ENCODE peak calls at places on chromosome 5, in four cellular contexts. P, B, K and O are unnamed samples. For H3K4me1, the result is how much of the 10 kb centered on the place peaks cover.

GRCh38 chr5:57174850-57175525 is 1.1 kb downstream of the GPBP1 start:
- DNase-seq in P (peak), B (no peak), K (no peak), O (no peak)

GRCh38 chr5:134515801-134516200 is 9.7 kb upstream of the JADE2 start:
- DNase-seq in P (no peak), B (no peak), K (no peak), O (no peak)

GRCh38 chr5:73282383-73282782 is 109.4 kb downstream of the TMEM174 start:
- DNase-seq in P (no peak), B (no peak), K (no peak), O (no peak)

GRCh38 chr5:179974946-179975712 is 67.4 kb upstream of the TBC1D9B start:
- DNase-seq in P (no peak), B (no peak), K (no peak), O (no peak)

GRCh38 chr5:54756796-54757402 is 228.5 kb downstream of the ESM1 start:
- DNase-seq in P (peak), B (peak), K (no peak), O (no peak)

GRCh38 chr5:171598279-171599152 is 179.1 kb downstream of the FGF18 start:
- DNase-seq in P (no peak), B (no peak), K (no peak), O (no peak)

GRCh38 chr5:6867712-6868111 is 154.5 kb downstream of the TENT4A start:
- DNase-seq in P (no peak), B (no peak), K (no peak), O (no peak)

GRCh38 chr5:2780421-2781171 is 29.1 kb upstream of the IRX2 start:
- DNase-seq in P (peak), B (no peak), K (peak), O (no peak)

GRCh38 chr5:91022518-91022917 is 360.6 kb downstream of the ARRDC3 start:
- DNase-seq in P (no peak), B (no peak), K (no peak), O (no peak)

GRCh38 chr5:5191906-5192305 is 51.8 kb downstream of the ADAMTS16 start:
- DNase-seq in P (no peak), B (no peak), K (no peak), O (no peak)

GRCh38 chr5:150642991-150643710 is 2.7 kb downstream of the SYNPO start:
- DNase-seq in P (no peak), B (no peak), K (no peak), O (no peak)
- H3K27ac ChIP-seq in P (no peak), B (peak), K (no peak), O (peak)

DNA sequence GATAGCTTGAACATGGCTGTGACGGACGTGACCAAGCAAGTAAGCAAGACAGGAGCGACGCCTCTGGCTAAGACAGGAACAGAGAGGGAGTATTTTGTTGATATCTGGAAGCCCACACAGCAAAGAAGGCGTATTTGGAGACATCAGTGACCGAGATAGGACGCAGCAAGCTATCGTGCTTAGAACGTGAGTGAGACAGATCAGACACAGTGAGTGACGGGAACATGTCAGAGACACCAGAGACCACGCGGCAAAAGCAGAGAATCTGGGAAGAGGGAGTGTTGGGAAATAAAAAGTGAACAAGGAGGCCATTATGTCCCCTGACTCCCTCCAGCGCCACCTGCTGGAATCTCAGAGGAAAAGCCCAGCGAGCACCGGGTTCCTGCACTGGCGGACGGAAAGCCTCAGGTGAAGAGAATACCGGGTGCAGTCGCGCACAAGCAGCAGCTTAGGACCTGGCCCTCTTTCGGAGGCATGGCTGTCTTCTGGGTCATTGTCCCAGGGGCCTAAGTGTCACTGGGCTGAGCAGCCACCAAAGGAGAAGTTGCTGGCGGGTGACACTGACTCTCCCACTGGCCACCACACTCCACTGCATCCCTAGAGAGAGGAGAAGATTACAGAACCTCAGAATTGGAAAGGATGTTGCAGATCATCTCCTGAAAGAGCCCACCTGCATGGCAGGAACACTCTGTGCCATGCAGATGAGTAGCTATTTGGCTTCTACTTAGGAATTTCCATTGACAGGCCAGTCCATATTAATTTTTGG is 99.1 kb downstream of the FBXO38 start:
- DNase-seq in P (peak), B (peak), K (no peak), O (peak)
- H3K4me1 ChIP-seq in P (under half), B (under half), K (under half), O (under half)

GRCh38 chr5:169647566-169647965 is 10.5 kb downstream of the DOCK2 start:
- DNase-seq in P (no peak), B (no peak), K (no peak), O (no peak)
- H2AFZ ChIP-seq in P (no peak), B (no peak), K (no peak), O (no peak)

DNA sequence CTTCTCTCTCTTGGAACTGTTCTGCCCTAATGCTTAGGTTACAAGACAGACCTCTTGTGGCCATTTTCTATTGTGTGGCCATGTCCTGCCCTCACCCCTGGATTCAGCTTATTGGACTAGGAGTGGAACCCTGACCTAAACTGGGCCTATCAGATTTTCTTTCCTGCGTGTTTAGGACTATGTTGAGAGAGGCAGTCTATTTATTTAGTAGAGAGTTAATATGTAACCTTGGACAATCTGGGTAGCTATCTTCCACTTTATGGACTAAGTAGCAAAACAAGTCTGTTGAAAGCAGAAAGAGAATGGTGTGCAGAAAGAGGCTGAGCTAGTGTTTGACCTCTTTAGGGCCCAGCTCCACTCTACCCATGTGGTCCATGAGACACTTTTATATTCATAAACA is 82.6 kb upstream of the SMIM32 start:
- DNase-seq in P (no peak), B (no peak), K (no peak), O (no peak)
- H3K27ac ChIP-seq in P (no peak), B (no peak), K (no peak), O (no peak)

DNA sequence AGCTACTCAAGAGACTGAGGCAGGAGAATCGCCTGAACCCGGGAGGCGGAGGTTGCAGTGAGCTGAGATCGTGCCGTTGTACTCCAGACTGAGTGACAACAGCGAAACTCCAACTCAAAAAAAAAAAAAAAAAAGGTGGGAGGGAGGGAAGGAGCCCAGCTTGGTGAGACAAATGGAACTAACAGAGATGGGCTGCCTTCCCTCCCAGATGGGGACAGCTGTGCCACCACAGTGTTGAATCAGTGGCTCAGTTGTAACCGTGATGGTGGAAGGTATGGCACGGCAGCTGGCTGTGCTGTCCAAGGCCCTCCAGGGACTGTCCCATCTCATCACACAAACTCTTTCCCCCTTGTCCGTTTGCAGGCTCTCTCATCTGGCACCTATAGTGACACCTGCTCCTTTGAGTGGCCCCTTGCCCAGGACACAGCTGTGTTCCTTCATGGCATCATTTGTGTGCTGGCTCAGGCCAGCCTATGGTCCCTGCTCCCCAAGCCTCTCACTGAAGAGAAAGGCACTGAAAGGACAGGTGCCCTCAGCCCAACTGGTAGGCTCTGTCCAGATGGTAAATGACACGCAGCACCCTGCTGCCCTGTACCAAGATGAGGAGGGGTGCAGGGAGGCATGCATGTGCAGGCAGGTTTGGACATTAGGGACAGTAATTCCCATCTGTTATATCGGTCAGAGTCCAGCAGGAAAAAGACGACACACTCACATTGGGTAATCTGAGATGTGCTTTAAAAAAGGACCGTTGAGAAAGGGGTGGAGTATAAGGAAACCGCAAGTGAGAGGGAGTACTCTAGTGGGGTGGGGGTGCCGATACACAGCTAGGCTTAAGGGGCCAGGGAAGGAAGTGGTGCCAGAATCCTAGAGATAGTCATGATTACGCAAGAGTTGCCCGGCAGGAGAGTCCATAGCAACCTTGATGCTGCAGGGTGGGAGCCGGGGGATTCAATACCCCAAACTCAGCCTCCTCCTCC is 4.3 kb downstream of the SMIM33 start:
- DNase-seq in P (no peak), B (peak), K (no peak), O (peak)
- H3K4me1 ChIP-seq in P (under half), B (under half), K (under half), O (under half)

DNA sequence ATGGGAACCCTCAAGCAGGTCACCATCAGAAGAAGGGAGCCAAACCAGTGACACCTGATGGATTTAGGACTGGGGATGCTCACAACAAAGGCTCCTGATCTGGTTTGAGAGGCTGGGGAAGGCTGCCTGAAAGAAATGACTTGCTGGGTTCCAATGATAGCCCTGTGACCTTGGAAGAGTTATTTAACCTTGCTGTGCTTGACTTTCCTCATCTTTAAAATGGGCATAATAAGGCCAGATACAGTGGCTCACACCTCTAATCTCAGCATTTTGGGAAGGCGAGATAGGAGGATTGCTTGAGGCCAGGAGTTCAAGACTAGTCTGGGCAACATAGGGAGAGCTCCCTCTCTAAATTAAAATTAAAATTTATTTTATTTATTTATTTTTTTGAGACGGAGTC is 63.6 kb upstream of the PSD2 start:
- DNase-seq in P (no peak), B (no peak), K (no peak), O (no peak)
- H2AFZ ChIP-seq in P (no peak), B (no peak), K (no peak), O (no peak)